ENCODE peak calls at places on chromosomes 6 and 20, in seven cellular contexts. Y is upper lobe of right lung, B is lower leg skin, Q is astrocyte of the spinal cord, H is PC-9, C is brain microvascular endothelial cell, L is AG09309. M is an unnamed sample.

GRCh38 chr6:163416640-163417253 is 2.2 kb downstream of the QKI start:
- DNase-seq in Y (no peak), B (peak), Q (peak), H (peak), C (peak), L (peak), M (peak)

GRCh38 chr6:150485559-150486517 is 113.8 kb upstream of the PLEKHG1 start:
- DNase-seq in Y (no peak), B (no peak), Q (no peak), H (no peak), C (peak), L (no peak), M (no peak)

GRCh38 chr20:58054082-58054481 is 174.4 kb downstream of the ANKRD60 start:
- DNase-seq in Y (no peak), B (peak), Q (no peak), H (no peak), C (no peak), L (no peak), M (no peak)

GRCh38 chr20:4443016-4443415 is 278.7 kb upstream of the PRND start:
- DNase-seq in Y (no peak), B (no peak), Q (no peak), H (peak), C (no peak), L (no peak), M (no peak)

GRCh38 chr20:46347831-46348230 is 39.5 kb upstream of the CDH22 start:
- DNase-seq in Y (no peak), B (no peak), Q (no peak), H (no peak), C (no peak), L (no peak), M (no peak)

GRCh38 chr6:164098857-164099534 is 684.5 kb downstream of the QKI start:
- DNase-seq in Y (no peak), B (no peak), Q (peak), H (no peak), C (no peak), L (no peak), M (peak)

GRCh38 chr20:44959896-44960852 is at the start of gene TOMM34:
- DNase-seq in Y (peak), B (peak), Q (peak), H (peak), C (peak), L (peak), M (peak)

GRCh38 chr20:13443690-13444089 is 195.0 kb downstream of the TASP1 start:
- DNase-seq in Y (no peak), B (no peak), Q (no peak), H (no peak), C (no peak), L (no peak), M (no peak)

GRCh38 chr20:14828459-14828858 is 491.0 kb upstream of the FLRT3 start:
- DNase-seq in Y (no peak), B (no peak), Q (no peak), H (no peak), C (no peak), L (no peak), M (no peak)

GRCh38 chr20:47886454-47887041 is 101.3 kb upstream of the SULF2 start:
- DNase-seq in Y (no peak), B (no peak), Q (no peak), H (no peak), C (no peak), L (no peak), M (no peak)

GRCh38 chr6:364609-365540 is 26.7 kb upstream of the IRF4 start:
- DNase-seq in Y (no peak), B (no peak), Q (no peak), H (no peak), C (no peak), L (no peak), M (no peak)

GRCh38 chr6:151098166-151098565 is 141.6 kb upstream of the AKAP12 start:
- DNase-seq in Y (no peak), B (no peak), Q (no peak), H (no peak), C (no peak), L (no peak), M (peak)

GRCh38 chr20:14410869-14411555 is 73.6 kb upstream of the FLRT3 start:
- DNase-seq in Y (no peak), B (no peak), Q (no peak), H (no peak), C (no peak), L (no peak), M (no peak)

GRCh38 chr20:23361108-23361650 is 803 bp upstream of the GZF1 start:
- DNase-seq in Y (no peak), B (no peak), Q (no peak), H (peak), C (no peak), L (no peak), M (no peak)

GRCh38 chr20:840858-841567 is 7.5 kb downstream of the FAM110A start:
- DNase-seq in Y (peak), B (no peak), Q (no peak), H (peak), C (no peak), L (no peak), M (peak)

GRCh38 chr6:125597411-125598253 is 151.8 kb upstream of the HEY2 start:
- DNase-seq in Y (peak), B (no peak), Q (no peak), H (no peak), C (no peak), L (no peak), M (no peak)
- H3K4me3 ChIP-seq in Y (no peak), B (no peak), Q (no peak), H (no peak), C (no peak), L (no peak), M (no peak)

GRCh38 chr6:145254649-145255401 is 480.5 kb downstream of the EPM2A start:
- DNase-seq in Y (no peak), B (no peak), Q (no peak), H (no peak), C (no peak), L (no peak), M (no peak)
- H3K4me3 ChIP-seq in Y (no peak), B (no peak), Q (no peak), H (no peak), C (no peak), L (no peak), M (no peak)

GRCh38 chr6:166958926-166959861 is 2.8 kb upstream of the RNASET2 start:
- DNase-seq in Y (no peak), B (peak), Q (no peak), H (no peak), C (no peak), L (no peak), M (no peak)

GRCh38 chr6:166957087-166957804 is 896 bp upstream of the RNASET2 start:
- DNase-seq in Y (peak), B (peak), Q (no peak), H (no peak), C (no peak), L (no peak), M (no peak)

GRCh38 chr6:166956444-166957086 is at the start of gene RNASET2:
- DNase-seq in Y (peak), B (peak), Q (peak), H (peak), C (peak), L (peak), M (peak)

GRCh38 chr6:166955865-166956443 is 396 bp downstream of the RNASET2 start:
- DNase-seq in Y (no peak), B (no peak), Q (peak), H (peak), C (peak), L (no peak), M (no peak)

GRCh38 chr6:166957805-166958076 is 1.4 kb upstream of the RNASET2 start:
- DNase-seq in Y (no peak), B (no peak), Q (no peak), H (no peak), C (no peak), L (no peak), M (no peak)
- H3K4me3 ChIP-seq in Y (no peak), B (no peak), Q (no peak), H (no peak), C (no peak), L (no peak), M (no peak)

GRCh38 chr6:26272171-26272631 is 92.8 kb upstream of the BTN3A2 start:
- DNase-seq in Y (peak), B (no peak), Q (peak), H (no peak), C (no peak), L (no peak), M (no peak)
- H3K4me3 ChIP-seq in Y (peak), B (peak), Q (peak), H (peak), C (peak), L (peak), M (peak)

DNA sequence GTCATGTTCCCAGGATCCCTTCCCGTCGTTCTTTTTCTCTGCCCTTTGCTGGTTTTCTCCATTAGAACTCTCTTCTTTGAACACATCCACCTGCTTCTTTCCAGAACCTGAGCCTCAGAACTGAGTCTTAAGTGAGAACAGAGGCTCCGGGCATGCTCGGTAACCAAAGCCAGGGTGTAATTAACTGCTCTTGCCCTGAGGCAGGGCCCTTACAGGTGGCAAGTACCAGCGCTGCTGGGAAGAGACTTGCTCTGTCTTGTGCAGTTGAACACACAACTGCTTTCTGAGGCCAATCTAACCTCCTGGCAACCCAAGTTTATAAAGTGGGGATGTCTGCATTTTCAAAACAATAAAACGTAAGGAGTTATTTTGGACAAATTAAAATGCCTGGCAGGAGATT is 12.3 kb upstream of the DEK start:
- DNase-seq in Y (no peak), B (no peak), Q (no peak), H (no peak), C (no peak), L (no peak), M (no peak)
- H3K4me3 ChIP-seq in Y (no peak), B (no peak), Q (peak), H (no peak), C (no peak), L (peak), M (no peak)

DNA sequence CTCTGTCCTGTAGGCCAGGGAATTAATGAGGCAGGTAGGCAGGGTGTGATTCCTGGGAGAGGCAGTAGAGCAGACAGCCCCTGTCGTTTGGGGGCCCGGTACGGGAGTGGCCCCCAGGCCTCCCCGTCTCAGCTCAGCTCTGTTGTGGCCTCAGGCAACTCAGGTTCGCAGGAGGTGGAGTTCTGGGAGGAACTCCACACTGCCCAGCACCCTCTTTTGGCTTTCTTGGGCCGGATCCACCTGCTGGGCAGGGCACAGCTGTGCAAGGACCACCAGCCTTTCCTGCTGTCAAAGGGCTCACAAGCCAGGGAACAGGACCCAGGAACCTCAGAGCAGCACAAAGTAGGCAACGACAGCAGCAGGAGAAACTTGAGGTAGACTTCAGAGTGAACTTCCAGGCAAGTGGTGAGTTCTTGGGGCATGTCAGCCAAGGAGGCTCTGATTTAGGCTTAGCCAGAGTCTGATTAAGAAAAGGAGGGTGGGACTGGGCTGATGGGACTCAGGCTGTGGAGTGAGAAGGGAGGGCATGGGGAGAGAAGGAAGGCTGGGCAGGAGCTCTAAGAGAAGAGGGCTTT is 36.9 kb downstream of the RAB44 start:
- DNase-seq in Y (no peak), B (no peak), Q (no peak), H (no peak), C (no peak), L (no peak), M (no peak)
- H3K4me3 ChIP-seq in Y (no peak), B (no peak), Q (no peak), H (no peak), C (no peak), L (peak), M (no peak)

GRCh38 chr20:21189761-21190523 is 64.1 kb downstream of the KIZ start:
- DNase-seq in Y (no peak), B (no peak), Q (no peak), H (no peak), C (no peak), L (no peak), M (no peak)
- H3K4me3 ChIP-seq in Y (no peak), B (no peak), Q (no peak), H (no peak), C (no peak), L (no peak), M (no peak)

M was measured in fibroblast of lung.